ENCODE peak calls at places on chromosomes 16 and 17, in four cellular contexts. One of them, this sample, is unnamed.

GRCh38 chr17:77836557-77837041 is 121.9 kb upstream of the TNRC6C start:
- DNase-seq in A172: peak
- DNase-seq in activated CD4-positive, CD25-positive, alpha-beta regulatory T cell: no peak
- DNase-seq in caudate nucleus: no peak
- DNase-seq in this sample: peak

GRCh38 chr17:48816774-48817590 is at the start of gene TTLL6:
- DNase-seq in A172: peak
- DNase-seq in activated CD4-positive, CD25-positive, alpha-beta regulatory T cell: peak
- DNase-seq in caudate nucleus: peak
- DNase-seq in this sample: peak

GRCh38 chr17:44751806-44752205 is 7.0 kb upstream of the ADAM11 start:
- DNase-seq in A172: no peak
- DNase-seq in activated CD4-positive, CD25-positive, alpha-beta regulatory T cell: no peak
- DNase-seq in caudate nucleus: no peak
- DNase-seq in this sample: no peak

GRCh38 chr16:89357460-89357859 is 132.9 kb downstream of the ANKRD11 start:
- DNase-seq in A172: no peak
- DNase-seq in activated CD4-positive, CD25-positive, alpha-beta regulatory T cell: no peak
- DNase-seq in caudate nucleus: peak
- DNase-seq in this sample: no peak

GRCh38 chr17:77318021-77318420 is 177.3 kb downstream of the SEC14L1 start:
- DNase-seq in A172: no peak
- DNase-seq in activated CD4-positive, CD25-positive, alpha-beta regulatory T cell: no peak
- DNase-seq in caudate nucleus: no peak
- DNase-seq in this sample: no peak

GRCh38 chr16:80280557-80280956 is 260.2 kb upstream of the DYNLRB2 start:
- DNase-seq in A172: no peak
- DNase-seq in activated CD4-positive, CD25-positive, alpha-beta regulatory T cell: no peak
- DNase-seq in caudate nucleus: no peak
- DNase-seq in this sample: no peak

GRCh38 chr16:68749424-68749823 is 12.3 kb downstream of the CDH1 start:
- DNase-seq in A172: no peak
- DNase-seq in activated CD4-positive, CD25-positive, alpha-beta regulatory T cell: no peak
- DNase-seq in caudate nucleus: no peak
- DNase-seq in this sample: no peak

GRCh38 chr17:39921323-39921722 is 2.9 kb upstream of the GSDMB start:
- DNase-seq in A172: no peak
- DNase-seq in activated CD4-positive, CD25-positive, alpha-beta regulatory T cell: no peak
- DNase-seq in caudate nucleus: no peak
- DNase-seq in this sample: no peak

GRCh38 chr17:27079660-27080059 is 214.3 kb upstream of the WSB1 start:
- DNase-seq in A172: no peak
- DNase-seq in activated CD4-positive, CD25-positive, alpha-beta regulatory T cell: no peak
- DNase-seq in caudate nucleus: no peak
- DNase-seq in this sample: no peak

GRCh38 chr16:8996891-8997290 is 33.2 kb upstream of the USP7 start:
- DNase-seq in A172: no peak
- DNase-seq in activated CD4-positive, CD25-positive, alpha-beta regulatory T cell: no peak
- DNase-seq in caudate nucleus: no peak
- DNase-seq in this sample: no peak

GRCh38 chr16:90008708-90009145 is 10.5 kb downstream of the DBNDD1 start:
- DNase-seq in A172: no peak
- DNase-seq in activated CD4-positive, CD25-positive, alpha-beta regulatory T cell: peak
- DNase-seq in caudate nucleus: no peak
- DNase-seq in this sample: peak

GRCh38 chr16:86033016-86033474 is 134.1 kb downstream of the IRF8 start:
- DNase-seq in A172: no peak
- DNase-seq in activated CD4-positive, CD25-positive, alpha-beta regulatory T cell: no peak
- DNase-seq in caudate nucleus: peak
- DNase-seq in this sample: peak

GRCh38 chr16:55323637-55324490 is at the start of gene IRX6:
- DNase-seq in A172: no peak
- DNase-seq in activated CD4-positive, CD25-positive, alpha-beta regulatory T cell: no peak
- DNase-seq in caudate nucleus: peak
- DNase-seq in this sample: no peak

GRCh38 chr17:31533546-31534155 is 142.2 kb downstream of the RAB11FIP4 start:
- DNase-seq in A172: peak
- DNase-seq in activated CD4-positive, CD25-positive, alpha-beta regulatory T cell: no peak
- DNase-seq in caudate nucleus: peak
- DNase-seq in this sample: peak

GRCh38 chr16:81831722-81832126 is 52.6 kb downstream of the PLCG2 start:
- DNase-seq in A172: no peak
- DNase-seq in activated CD4-positive, CD25-positive, alpha-beta regulatory T cell: no peak
- DNase-seq in caudate nucleus: no peak
- DNase-seq in this sample: peak

GRCh38 chr17:50516980-50517379 is 8.7 kb downstream of the MYCBPAP start:
- DNase-seq in A172: no peak
- DNase-seq in activated CD4-positive, CD25-positive, alpha-beta regulatory T cell: no peak
- DNase-seq in caudate nucleus: no peak
- DNase-seq in this sample: no peak

This sample was measured in iris pigment epithelial cell.